ENCODE peak calls at places on chromosomes 11 and 22, in seven cellular contexts. H is Calu3; M is RWPE1; Z is heart left ventricle; Q is body of pancreas; Y is OCI-LY7; R is CD4-positive, alpha-beta T cell. A is an unnamed sample.

GRCh38 chr11:14413307-14414072 is 54.5 kb upstream of the RRAS2 start:
- DNase-seq in H (no peak), M (no peak), Z (peak), Q (peak), Y (no peak), R (no peak), A (no peak)

GRCh38 chr22:22811016-22812009 is 76.3 kb upstream of the IGLL5 start:
- DNase-seq in H (no peak), M (no peak), Z (peak), Q (no peak), Y (peak), R (no peak), A (no peak)

GRCh38 chr11:95520765-95521542 is 268.6 kb downstream of the FAM76B start:
- DNase-seq in H (no peak), M (peak), Z (no peak), Q (no peak), Y (no peak), R (no peak), A (no peak)

GRCh38 chr11:71488968-71489265 is 35.9 kb downstream of the NADSYN1 start:
- DNase-seq in H (no peak), M (no peak), Z (peak), Q (no peak), Y (no peak), R (no peak), A (no peak)

GRCh38 chr11:67111261-67111660 is 7.8 kb upstream of the KDM2A start:
- DNase-seq in H (no peak), M (no peak), Z (no peak), Q (no peak), Y (no peak), R (no peak), A (no peak)

GRCh38 chr22:21690401-21690801 is 24.6 kb downstream of the PPIL2 start:
- DNase-seq in H (no peak), M (no peak), Z (no peak), Q (no peak), Y (no peak), R (no peak), A (no peak)

GRCh38 chr11:130008326-130008725 is 5.7 kb upstream of the PRDM10 start:
- DNase-seq in H (no peak), M (no peak), Z (no peak), Q (no peak), Y (no peak), R (no peak), A (no peak)

GRCh38 chr22:19579113-19579811 is 55.1 kb upstream of the CLDN5 start:
- DNase-seq in H (no peak), M (no peak), Z (no peak), Q (no peak), Y (peak), R (no peak), A (no peak)

GRCh38 chr11:8617063-8617462 is 23.0 kb upstream of the STK33 start:
- DNase-seq in H (no peak), M (no peak), Z (no peak), Q (no peak), Y (no peak), R (no peak), A (no peak)

GRCh38 chr11:119996556-119996955 is 141.4 kb downstream of the TRIM29 start:
- DNase-seq in H (no peak), M (no peak), Z (no peak), Q (no peak), Y (no peak), R (no peak), A (no peak)

GRCh38 chr11:119995730-119996491 is 142.0 kb downstream of the TRIM29 start:
- DNase-seq in H (no peak), M (no peak), Z (no peak), Q (no peak), Y (no peak), R (no peak), A (no peak)

GRCh38 chr11:120001161-120002135 is 136.5 kb downstream of the TRIM29 start:
- DNase-seq in H (no peak), M (no peak), Z (no peak), Q (no peak), Y (no peak), R (no peak), A (no peak)

GRCh38 chr11:119993732-119994131 is 144.2 kb downstream of the TRIM29 start:
- DNase-seq in H (no peak), M (peak), Z (no peak), Q (peak), Y (no peak), R (no peak), A (no peak)

GRCh38 chr11:119999220-119999619 is 138.7 kb downstream of the TRIM29 start:
- DNase-seq in H (peak), M (peak), Z (no peak), Q (no peak), Y (peak), R (no peak), A (no peak)
- TF ChIP-seq CTCF in H (no peak), M (peak), Z (no peak), Q (no peak), Y (peak), R (no peak), A (no peak)

DNA sequence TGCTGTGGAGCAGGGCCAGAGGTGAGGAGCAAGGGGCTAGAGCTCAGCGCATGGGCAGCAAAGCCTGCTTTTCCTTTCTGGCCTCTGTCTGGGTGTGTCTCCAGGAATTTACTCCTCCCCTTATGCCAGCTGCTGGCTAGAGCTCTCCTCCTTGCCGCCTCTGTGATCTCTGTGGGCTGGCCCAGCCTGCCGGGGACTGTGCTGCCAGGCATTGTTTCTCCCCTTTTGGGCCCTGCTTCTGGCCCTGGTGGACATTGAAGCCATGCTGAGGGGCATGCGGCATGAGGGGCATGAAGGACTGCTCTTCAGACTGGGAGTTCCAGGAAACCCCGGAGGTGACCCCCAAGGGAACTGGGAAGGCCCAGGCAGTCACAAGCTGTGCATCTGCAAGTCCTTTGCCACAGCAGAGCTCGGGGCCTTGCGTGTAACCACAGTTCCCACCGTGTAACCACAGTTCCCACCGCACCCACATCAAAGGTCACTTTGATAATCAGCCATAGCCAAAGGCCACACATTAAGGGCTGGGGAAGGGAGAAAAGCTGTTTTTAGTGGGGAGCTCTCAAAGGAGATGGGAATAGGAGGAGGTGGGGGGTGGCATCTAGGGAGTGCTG is 62.1 kb downstream of the PPFIBP2 start:
- DNase-seq in H (peak), M (peak), Z (no peak), Q (no peak), Y (no peak), R (no peak), A (no peak)
- TF ChIP-seq CTCF in H (no peak), M (no peak), Z (no peak), Q (no peak), Y (no peak), R (no peak), A (no peak)

GRCh38 chr22:35410663-35411034 is 10.7 kb downstream of the MCM5 start:
- DNase-seq in H (no peak), M (no peak), Z (no peak), Q (no peak), Y (no peak), R (no peak), A (no peak)
- TF ChIP-seq CTCF in H (no peak), M (no peak), Z (no peak), Q (no peak), Y (no peak), R (no peak), A (no peak)

DNA sequence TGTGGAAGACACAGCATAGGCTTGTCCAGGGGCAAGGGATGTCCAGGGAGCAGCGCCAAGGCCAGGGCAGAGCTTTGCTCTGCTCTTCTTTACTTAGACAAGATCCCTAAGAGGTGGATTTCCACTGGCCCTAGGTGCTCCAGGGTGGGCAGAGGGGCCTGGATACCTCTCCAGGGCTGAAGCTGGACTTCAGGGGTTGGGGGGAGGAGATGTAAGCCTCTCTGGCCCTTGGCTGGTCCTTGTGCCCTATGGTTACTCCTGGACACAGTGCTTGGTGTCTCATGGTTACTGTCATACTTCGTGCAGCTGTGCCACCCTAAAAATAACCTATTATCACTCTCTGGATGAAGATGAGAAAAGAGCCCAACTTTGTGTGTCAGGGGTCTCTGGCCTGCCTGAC is 12.9 kb upstream of the KCNJ11 start:
- DNase-seq in H (no peak), M (no peak), Z (no peak), Q (no peak), Y (no peak), R (no peak), A (no peak)
- TF ChIP-seq CTCF in H (no peak), M (no peak), Z (no peak), Q (no peak), Y (no peak), R (no peak), A (no peak)

DNA sequence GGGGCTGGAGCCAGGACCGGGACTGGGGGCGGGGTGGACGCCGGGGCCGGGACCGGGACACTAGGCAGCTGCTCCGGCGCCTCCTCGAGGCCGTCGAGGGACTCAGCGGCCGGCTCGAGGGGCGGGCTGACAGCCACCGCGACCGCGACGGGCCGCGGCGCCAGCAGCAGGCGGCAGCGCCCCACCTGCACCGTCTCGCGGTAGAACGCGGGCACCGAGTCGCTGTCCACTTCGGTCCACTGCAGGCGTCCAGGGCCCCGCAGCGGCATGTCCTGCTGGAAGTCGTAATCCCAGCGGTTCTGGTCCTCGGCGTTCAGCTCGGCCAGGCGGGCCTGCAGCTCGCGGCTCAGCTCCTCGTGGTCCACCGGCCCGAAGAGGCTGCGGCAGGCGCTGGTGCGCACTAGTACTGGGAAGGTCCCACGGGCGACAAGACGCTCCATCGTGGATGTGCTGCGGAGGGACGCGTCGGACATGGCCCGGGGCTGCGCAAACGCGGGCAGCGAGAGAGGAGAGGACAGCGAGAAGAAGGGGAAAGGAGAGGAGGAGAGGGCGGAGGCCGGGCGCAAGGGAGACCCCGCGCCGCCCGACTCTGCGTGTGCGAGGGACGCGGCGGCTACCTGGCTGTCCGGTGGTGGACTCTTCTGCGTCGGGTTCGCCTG is 429 bp downstream of the CDKN1C start:
- DNase-seq in H (peak), M (no peak), Z (peak), Q (peak), Y (no peak), R (no peak), A (no peak)
- TF ChIP-seq CTCF in H (peak), M (peak), Z (peak), Q (peak), Y (no peak), R (peak), A (no peak)

DNA sequence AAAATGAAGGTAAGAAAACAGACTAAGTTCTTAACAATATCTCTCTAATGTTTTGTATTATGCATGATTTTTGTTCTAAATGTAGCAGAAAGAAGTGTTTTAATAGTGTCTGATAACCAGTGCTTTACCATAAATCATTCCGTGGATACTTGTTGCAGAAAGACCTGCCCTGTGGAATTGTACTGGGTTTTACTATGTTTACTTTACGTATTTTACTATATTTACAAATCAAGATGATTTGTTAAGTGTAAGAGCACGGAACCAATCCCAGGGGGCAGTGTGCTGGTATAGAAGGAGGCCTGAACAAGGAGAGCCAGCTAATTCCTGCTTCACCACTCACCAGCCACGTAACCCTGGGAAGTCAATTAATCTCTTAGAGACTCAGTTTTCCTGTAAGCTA is 1.4 kb downstream of the HTR3B start:
- DNase-seq in H (no peak), M (no peak), Z (no peak), Q (peak), Y (no peak), R (no peak), A (no peak)
- TF ChIP-seq CTCF in H (no peak), M (peak), Z (no peak), Q (peak), Y (peak), R (no peak), A (no peak)

DNA sequence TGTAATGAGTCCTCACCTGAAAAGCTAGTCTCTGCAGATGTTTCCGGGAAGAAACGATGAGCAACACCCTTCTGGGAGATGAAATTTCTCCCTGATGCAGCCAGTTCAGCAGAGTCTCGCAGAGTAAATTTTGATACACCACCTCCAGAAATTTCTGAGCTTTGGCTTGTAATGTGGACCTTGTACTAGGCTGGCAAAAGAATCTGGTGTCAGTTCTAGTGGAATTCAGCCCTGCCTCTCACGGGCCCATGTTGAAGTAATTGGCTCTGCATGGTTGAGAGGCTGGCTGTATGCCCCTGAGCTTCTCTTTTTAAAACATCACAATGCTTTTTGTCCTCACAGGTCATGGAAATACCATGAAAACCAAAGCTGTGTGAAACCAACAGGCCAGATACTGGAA is at the start of gene GLYAT:
- DNase-seq in H (no peak), M (no peak), Z (no peak), Q (no peak), Y (no peak), R (no peak), A (no peak)
- TF ChIP-seq CTCF in H (no peak), M (no peak), Z (no peak), Q (no peak), Y (no peak), R (no peak), A (no peak)

DNA sequence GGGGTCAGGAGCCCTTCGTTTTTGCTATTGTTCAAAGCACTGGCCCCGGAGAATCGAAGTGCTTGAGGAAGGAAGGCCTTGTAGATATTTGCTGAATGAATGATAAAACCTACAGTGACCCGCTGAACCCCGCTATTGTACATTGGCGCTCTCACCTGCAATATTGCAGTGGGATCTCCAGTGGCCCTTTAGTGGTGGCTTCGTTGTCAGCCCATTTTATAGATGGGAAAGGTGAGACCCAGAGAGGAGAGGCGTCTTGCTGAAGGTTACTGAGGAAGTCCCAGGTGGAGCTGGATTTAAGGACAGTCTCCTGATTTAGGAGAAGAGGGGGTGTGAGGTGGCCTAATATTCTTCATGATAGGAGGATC is 1.2 kb downstream of the CDC42EP2 start:
- DNase-seq in H (no peak), M (no peak), Z (no peak), Q (no peak), Y (no peak), R (no peak), A (no peak)
- TF ChIP-seq CTCF in H (peak), M (peak), Z (no peak), Q (no peak), Y (peak), R (peak), A (no peak)